ENCODE peak calls at places on chromosomes 3 and 15, in six cellular contexts. One of them, this sample, is unnamed.

GRCh38 chr3:21745971-21746370 is 5.0 kb downstream of the ZNF385D start:
- DNase-seq in astrocyte of the hippocampus: peak; percentile 42
- DNase-seq in lower lobe of right lung: no peak
- DNase-seq in adrenal gland: no peak
- DNase-seq in H9: no peak
- DNase-seq in brain microvascular endothelial cell: no peak
- DNase-seq in this sample: peak; percentile 32

GRCh38 chr3:81760215-81760614 is 1.2 kb downstream of the GBE1 start:
- DNase-seq in astrocyte of the hippocampus: no peak
- DNase-seq in lower lobe of right lung: no peak
- DNase-seq in adrenal gland: no peak
- DNase-seq in H9: no peak
- DNase-seq in brain microvascular endothelial cell: no peak
- DNase-seq in this sample: no peak

GRCh38 chr15:48861813-48862431 is 16.0 kb upstream of the EID1 start:
- DNase-seq in astrocyte of the hippocampus: peak; percentile 71
- DNase-seq in lower lobe of right lung: no peak
- DNase-seq in adrenal gland: no peak
- DNase-seq in H9: no peak
- DNase-seq in brain microvascular endothelial cell: no peak
- DNase-seq in this sample: peak; percentile 77

GRCh38 chr15:51046799-51047449 is 47.8 kb downstream of the TNFAIP8L3 start:
- DNase-seq in astrocyte of the hippocampus: peak; percentile 71
- DNase-seq in lower lobe of right lung: no peak
- DNase-seq in adrenal gland: peak; percentile 73
- DNase-seq in H9: no peak
- DNase-seq in brain microvascular endothelial cell: peak; percentile 28
- DNase-seq in this sample: peak; percentile 50

GRCh38 chr3:124824286-124824915 is 62.8 kb downstream of the ITGB5 start:
- DNase-seq in astrocyte of the hippocampus: peak; percentile 29
- DNase-seq in lower lobe of right lung: no peak
- DNase-seq in adrenal gland: no peak
- DNase-seq in H9: no peak
- DNase-seq in brain microvascular endothelial cell: no peak
- DNase-seq in this sample: no peak

GRCh38 chr15:77112819-77113569 is 42.1 kb upstream of the TSPAN3 start:
- DNase-seq in astrocyte of the hippocampus: no peak
- DNase-seq in lower lobe of right lung: no peak
- DNase-seq in adrenal gland: no peak
- DNase-seq in H9: peak; percentile 40
- DNase-seq in brain microvascular endothelial cell: no peak
- DNase-seq in this sample: no peak

GRCh38 chr3:18232317-18232716 is 192.8 kb downstream of the SATB1 start:
- DNase-seq in astrocyte of the hippocampus: no peak
- DNase-seq in lower lobe of right lung: no peak
- DNase-seq in adrenal gland: no peak
- DNase-seq in H9: no peak
- DNase-seq in brain microvascular endothelial cell: no peak
- DNase-seq in this sample: no peak

GRCh38 chr15:62334581-62334980 is 169.5 kb upstream of the C2CD4B start:
- DNase-seq in astrocyte of the hippocampus: no peak
- DNase-seq in lower lobe of right lung: no peak
- DNase-seq in adrenal gland: no peak
- DNase-seq in H9: no peak
- DNase-seq in brain microvascular endothelial cell: no peak
- DNase-seq in this sample: no peak

GRCh38 chr15:67065531-67066005 is at the start of gene SMAD3:
- DNase-seq in astrocyte of the hippocampus: peak; percentile 98
- DNase-seq in lower lobe of right lung: peak; percentile 91
- DNase-seq in adrenal gland: peak; percentile 90
- DNase-seq in H9: peak; percentile 81
- DNase-seq in brain microvascular endothelial cell: peak; percentile 92
- DNase-seq in this sample: peak; percentile 95

GRCh38 chr15:100880139-100880896 is 687 bp downstream of the ALDH1A3 start:
- DNase-seq in astrocyte of the hippocampus: peak; percentile 58
- DNase-seq in lower lobe of right lung: no peak
- DNase-seq in adrenal gland: no peak
- DNase-seq in H9: peak; percentile 60
- DNase-seq in brain microvascular endothelial cell: no peak
- DNase-seq in this sample: peak; percentile 35

GRCh38 chr3:18201315-18201714 is 223.8 kb downstream of the SATB1 start:
- DNase-seq in astrocyte of the hippocampus: no peak
- DNase-seq in lower lobe of right lung: no peak
- DNase-seq in adrenal gland: no peak
- DNase-seq in H9: no peak
- DNase-seq in brain microvascular endothelial cell: no peak
- DNase-seq in this sample: no peak

GRCh38 chr15:38660726-38661125 is 96.1 kb upstream of the RASGRP1 start:
- DNase-seq in astrocyte of the hippocampus: no peak
- DNase-seq in lower lobe of right lung: no peak
- DNase-seq in adrenal gland: no peak
- DNase-seq in H9: no peak
- DNase-seq in brain microvascular endothelial cell: no peak
- DNase-seq in this sample: no peak

GRCh38 chr3:171333784-171334464 is 126.3 kb downstream of the TNIK start:
- DNase-seq in astrocyte of the hippocampus: no peak
- DNase-seq in lower lobe of right lung: no peak
- DNase-seq in adrenal gland: no peak
- DNase-seq in H9: no peak
- DNase-seq in brain microvascular endothelial cell: no peak
- DNase-seq in this sample: no peak

GRCh38 chr15:74314897-74315438 is 52.5 kb downstream of the CYP11A1 start:
- DNase-seq in astrocyte of the hippocampus: peak; percentile 94
- DNase-seq in lower lobe of right lung: no peak
- DNase-seq in adrenal gland: no peak
- DNase-seq in H9: no peak
- DNase-seq in brain microvascular endothelial cell: no peak
- DNase-seq in this sample: peak; percentile 60

GRCh38 chr15:63374686-63375520 is 6.7 kb downstream of the CA12 start:
- DNase-seq in astrocyte of the hippocampus: peak; percentile 87
- DNase-seq in lower lobe of right lung: peak; percentile 71
- DNase-seq in adrenal gland: no peak
- DNase-seq in H9: no peak
- DNase-seq in brain microvascular endothelial cell: peak; percentile 51
- DNase-seq in this sample: peak; percentile 87

GRCh38 chr15:83850846-83851245 is 196.9 kb downstream of the ADAMTSL3 start:
- DNase-seq in astrocyte of the hippocampus: no peak
- DNase-seq in lower lobe of right lung: no peak
- DNase-seq in adrenal gland: no peak
- DNase-seq in H9: no peak
- DNase-seq in brain microvascular endothelial cell: no peak
- DNase-seq in this sample: no peak

GRCh38 chr3:107657971-107658370 is 135.2 kb downstream of the BBX start:
- DNase-seq in astrocyte of the hippocampus: no peak
- DNase-seq in lower lobe of right lung: no peak
- DNase-seq in adrenal gland: no peak
- DNase-seq in H9: no peak
- DNase-seq in brain microvascular endothelial cell: no peak
- DNase-seq in this sample: no peak

GRCh38 chr3:197268319-197268718 is 30.1 kb downstream of the DLG1 start:
- DNase-seq in astrocyte of the hippocampus: no peak
- DNase-seq in lower lobe of right lung: no peak
- DNase-seq in adrenal gland: peak; percentile 81
- DNase-seq in H9: no peak
- DNase-seq in brain microvascular endothelial cell: no peak
- DNase-seq in this sample: no peak

GRCh38 chr3:179991877-179992276 is 44.9 kb downstream of the PEX5L start:
- DNase-seq in astrocyte of the hippocampus: no peak
- DNase-seq in lower lobe of right lung: no peak
- DNase-seq in adrenal gland: no peak
- DNase-seq in H9: no peak
- DNase-seq in brain microvascular endothelial cell: no peak
- DNase-seq in this sample: peak; percentile 4

GRCh38 chr3:194128202-194128907 is 7.6 kb upstream of the HES1 start:
- DNase-seq in astrocyte of the hippocampus: no peak
- DNase-seq in lower lobe of right lung: no peak
- DNase-seq in adrenal gland: no peak
- DNase-seq in H9: no peak
- DNase-seq in brain microvascular endothelial cell: peak; percentile 12
- DNase-seq in this sample: no peak

GRCh38 chr15:56677271-56677670 is 56.0 kb downstream of the ZNF280D start:
- DNase-seq in astrocyte of the hippocampus: no peak
- DNase-seq in lower lobe of right lung: no peak
- DNase-seq in adrenal gland: no peak
- DNase-seq in H9: no peak
- DNase-seq in brain microvascular endothelial cell: no peak
- DNase-seq in this sample: no peak

GRCh38 chr15:65655026-65655425 is 33.3 kb downstream of the SLC24A1 start:
- DNase-seq in astrocyte of the hippocampus: peak; percentile 78
- DNase-seq in lower lobe of right lung: no peak
- DNase-seq in adrenal gland: no peak
- DNase-seq in H9: no peak
- DNase-seq in brain microvascular endothelial cell: peak; percentile 16
- DNase-seq in this sample: peak; percentile 32

GRCh38 chr3:40639006-40639405 is 114.2 kb downstream of the ZNF621 start:
- DNase-seq in astrocyte of the hippocampus: no peak
- DNase-seq in lower lobe of right lung: no peak
- DNase-seq in adrenal gland: no peak
- DNase-seq in H9: no peak
- DNase-seq in brain microvascular endothelial cell: no peak
- DNase-seq in this sample: no peak

GRCh38 chr15:99142562-99142961 is 37.7 kb downstream of the SYNM start:
- DNase-seq in astrocyte of the hippocampus: no peak
- DNase-seq in lower lobe of right lung: no peak
- DNase-seq in adrenal gland: no peak
- DNase-seq in H9: peak; percentile 24
- DNase-seq in brain microvascular endothelial cell: no peak
- DNase-seq in this sample: no peak

GRCh38 chr3:56629044-56629443 is 54.0 kb downstream of the TASOR start:
- DNase-seq in astrocyte of the hippocampus: no peak
- DNase-seq in lower lobe of right lung: no peak
- DNase-seq in adrenal gland: no peak
- DNase-seq in H9: no peak
- DNase-seq in brain microvascular endothelial cell: no peak
- DNase-seq in this sample: no peak

GRCh38 chr15:39605146-39605545 is 24.3 kb downstream of the THBS1 start:
- DNase-seq in astrocyte of the hippocampus: no peak
- DNase-seq in lower lobe of right lung: no peak
- DNase-seq in adrenal gland: no peak
- DNase-seq in H9: no peak
- DNase-seq in brain microvascular endothelial cell: no peak
- DNase-seq in this sample: no peak

GRCh38 chr15:45703670-45704328 is 69.0 kb downstream of the SQOR start:
- DNase-seq in astrocyte of the hippocampus: no peak
- DNase-seq in lower lobe of right lung: no peak
- DNase-seq in adrenal gland: no peak
- DNase-seq in H9: peak; percentile 73
- DNase-seq in brain microvascular endothelial cell: no peak
- DNase-seq in this sample: no peak

GRCh38 chr3:50318615-50319014 is 3.9 kb downstream of the HYAL2 start:
- DNase-seq in astrocyte of the hippocampus: no peak
- DNase-seq in lower lobe of right lung: peak; percentile 61
- DNase-seq in adrenal gland: no peak
- DNase-seq in H9: no peak
- DNase-seq in brain microvascular endothelial cell: no peak
- DNase-seq in this sample: no peak

GRCh38 chr3:160027541-160028195 is 39.0 kb downstream of the IL12A start:
- DNase-seq in astrocyte of the hippocampus: peak; percentile 66
- DNase-seq in lower lobe of right lung: no peak
- DNase-seq in adrenal gland: no peak
- DNase-seq in H9: no peak
- DNase-seq in brain microvascular endothelial cell: peak; percentile 62
- DNase-seq in this sample: peak; percentile 72

GRCh38 chr15:88476635-88477038 is 9.1 kb downstream of the MRPS11 start:
- DNase-seq in astrocyte of the hippocampus: peak; percentile 65
- DNase-seq in lower lobe of right lung: no peak
- DNase-seq in adrenal gland: peak; percentile 80
- DNase-seq in H9: peak; percentile 65
- DNase-seq in brain microvascular endothelial cell: peak; percentile 20
- DNase-seq in this sample: peak; percentile 33

GRCh38 chr3:70771426-70772147 is 459.1 kb upstream of the MDFIC2 start:
- DNase-seq in astrocyte of the hippocampus: no peak
- DNase-seq in lower lobe of right lung: no peak
- DNase-seq in adrenal gland: no peak
- DNase-seq in H9: no peak
- DNase-seq in brain microvascular endothelial cell: no peak
- DNase-seq in this sample: peak; percentile 36

GRCh38 chr3:43071313-43071893 is 34.5 kb downstream of the POMGNT2 start:
- DNase-seq in astrocyte of the hippocampus: no peak
- DNase-seq in lower lobe of right lung: no peak
- DNase-seq in adrenal gland: no peak
- DNase-seq in H9: peak; percentile 59
- DNase-seq in brain microvascular endothelial cell: no peak
- DNase-seq in this sample: no peak

GRCh38 chr3:130935761-130936160 is 41.9 kb downstream of the ATP2C1 start:
- DNase-seq in astrocyte of the hippocampus: peak; percentile 67
- DNase-seq in lower lobe of right lung: no peak
- DNase-seq in adrenal gland: no peak
- DNase-seq in H9: no peak
- DNase-seq in brain microvascular endothelial cell: no peak
- DNase-seq in this sample: peak; percentile 71

GRCh38 chr3:85476891-85477495 is 518.2 kb downstream of the CADM2 start:
- DNase-seq in astrocyte of the hippocampus: no peak
- DNase-seq in lower lobe of right lung: no peak
- DNase-seq in adrenal gland: no peak
- DNase-seq in H9: no peak
- DNase-seq in brain microvascular endothelial cell: no peak
- DNase-seq in this sample: no peak

GRCh38 chr15:56286213-56286612 is 42.5 kb upstream of the RFX7 start:
- DNase-seq in astrocyte of the hippocampus: no peak
- DNase-seq in lower lobe of right lung: no peak
- DNase-seq in adrenal gland: no peak
- DNase-seq in H9: no peak
- DNase-seq in brain microvascular endothelial cell: no peak
- DNase-seq in this sample: no peak

GRCh38 chr3:139756529-139757103 is 78.8 kb upstream of the NMNAT3 start:
- DNase-seq in astrocyte of the hippocampus: no peak
- DNase-seq in lower lobe of right lung: no peak
- DNase-seq in adrenal gland: no peak
- DNase-seq in H9: no peak
- DNase-seq in brain microvascular endothelial cell: no peak
- DNase-seq in this sample: no peak

GRCh38 chr3:33063651-33064051 is 33.3 kb downstream of the GLB1 start:
- DNase-seq in astrocyte of the hippocampus: peak; percentile 15
- DNase-seq in lower lobe of right lung: no peak
- DNase-seq in adrenal gland: no peak
- DNase-seq in H9: no peak
- DNase-seq in brain microvascular endothelial cell: peak; percentile 23
- DNase-seq in this sample: no peak

This sample was measured in astrocyte of the spinal cord.